ENCODE peak calls at places on chromosomes 1 and 21, in ten cellular contexts. A is transverse colon, J is ovary, M is A549, U is K562, T is HepG2, I is suprapubic skin, S is H1, R is sigmoid colon, F is stomach. H is an unnamed sample.

GRCh38 chr1:116895073-116895472 is 14.6 kb upstream of the PTGFRN start:
- DNase-seq in A (no peak), J (no peak), M (no peak), U (no peak), T (no peak), I (no peak), S (no peak), R (no peak), F (no peak), H (no peak)

GRCh38 chr1:234656981-234657651 is 47.1 kb upstream of the IRF2BP2 start:
- DNase-seq in A (peak; percentile 22), J (no peak), M (peak; percentile 85), U (peak; percentile 55), T (peak; percentile 38), I (no peak), S (no peak), R (no peak), F (no peak), H (no peak)

GRCh38 chr1:232305020-232305419 is 324.9 kb downstream of the SIPA1L2 start:
- DNase-seq in A (peak; percentile 69), J (no peak), M (no peak), U (no peak), T (no peak), I (no peak), S (no peak), R (no peak), F (no peak), H (no peak)

GRCh38 chr1:67355745-67356424 is 48.2 kb downstream of the IL12RB2 start:
- DNase-seq in A (no peak), J (no peak), M (no peak), U (peak; percentile 79), T (no peak), I (no peak), S (no peak), R (no peak), F (no peak), H (no peak)

GRCh38 chr1:65762081-65762862 is 30.4 kb upstream of the PDE4B start:
- DNase-seq in A (no peak), J (no peak), M (no peak), U (no peak), T (no peak), I (no peak), S (no peak), R (no peak), F (no peak), H (no peak)

GRCh38 chr1:15004396-15004795 is 149.2 kb upstream of the TMEM51 start:
- DNase-seq in A (no peak), J (no peak), M (no peak), U (no peak), T (no peak), I (no peak), S (no peak), R (no peak), F (no peak), H (no peak)

GRCh38 chr1:81305997-81306452 is 494.7 kb upstream of the ADGRL2 start:
- DNase-seq in A (no peak), J (peak; percentile 15), M (peak; percentile 14), U (no peak), T (no peak), I (no peak), S (peak; percentile 49), R (no peak), F (no peak), H (no peak)

GRCh38 chr1:38038836-38039235 is 7.8 kb downstream of the POU3F1 start:
- DNase-seq in A (no peak), J (no peak), M (no peak), U (no peak), T (no peak), I (no peak), S (no peak), R (no peak), F (no peak), H (no peak)

GRCh38 chr1:41446851-41447610 is 37.5 kb downstream of the EDN2 start:
- DNase-seq in A (no peak), J (no peak), M (no peak), U (no peak), T (no peak), I (no peak), S (no peak), R (no peak), F (no peak), H (no peak)

GRCh38 chr1:112699425-112700144 is 7.3 kb downstream of the RHOC start:
- DNase-seq in A (no peak), J (no peak), M (no peak), U (no peak), T (no peak), I (peak; percentile 72), S (no peak), R (no peak), F (peak; percentile 23), H (no peak)

GRCh38 chr21:34936299-34936698 is 112.8 kb downstream of the RUNX1 start:
- DNase-seq in A (no peak), J (no peak), M (no peak), U (no peak), T (no peak), I (no peak), S (no peak), R (no peak), F (no peak), H (no peak)

GRCh38 chr21:41576010-41576615 is 68.2 kb upstream of the TMPRSS2 start:
- DNase-seq in A (no peak), J (no peak), M (no peak), U (no peak), T (no peak), I (no peak), S (no peak), R (no peak), F (peak; percentile 52), H (no peak)
- TF ChIP-seq EP300 in A (no peak), J (no peak), M (no peak), U (no peak), T (no peak), I (no peak), S (no peak), R (no peak), F (no peak), H (no peak)

GRCh38 chr1:100445565-100445964 is 92.4 kb upstream of the GPR88 start:
- DNase-seq in A (no peak), J (no peak), M (no peak), U (no peak), T (no peak), I (no peak), S (no peak), R (no peak), F (no peak), H (no peak)

GRCh38 chr1:100441651-100442050 is 89.3 kb downstream of the CDC14A start:
- DNase-seq in A (no peak), J (no peak), M (no peak), U (no peak), T (no peak), I (no peak), S (no peak), R (no peak), F (no peak), H (no peak)

GRCh38 chr1:100440075-100440809 is 87.9 kb downstream of the CDC14A start:
- DNase-seq in A (peak; percentile 63), J (no peak), M (no peak), U (peak; percentile 83), T (peak; percentile 2), I (no peak), S (no peak), R (no peak), F (peak; percentile 30), H (no peak)

GRCh38 chr1:100448371-100448770 is 89.6 kb upstream of the GPR88 start:
- DNase-seq in A (no peak), J (no peak), M (no peak), U (no peak), T (no peak), I (no peak), S (no peak), R (no peak), F (peak; percentile 81), H (no peak)

DNA sequence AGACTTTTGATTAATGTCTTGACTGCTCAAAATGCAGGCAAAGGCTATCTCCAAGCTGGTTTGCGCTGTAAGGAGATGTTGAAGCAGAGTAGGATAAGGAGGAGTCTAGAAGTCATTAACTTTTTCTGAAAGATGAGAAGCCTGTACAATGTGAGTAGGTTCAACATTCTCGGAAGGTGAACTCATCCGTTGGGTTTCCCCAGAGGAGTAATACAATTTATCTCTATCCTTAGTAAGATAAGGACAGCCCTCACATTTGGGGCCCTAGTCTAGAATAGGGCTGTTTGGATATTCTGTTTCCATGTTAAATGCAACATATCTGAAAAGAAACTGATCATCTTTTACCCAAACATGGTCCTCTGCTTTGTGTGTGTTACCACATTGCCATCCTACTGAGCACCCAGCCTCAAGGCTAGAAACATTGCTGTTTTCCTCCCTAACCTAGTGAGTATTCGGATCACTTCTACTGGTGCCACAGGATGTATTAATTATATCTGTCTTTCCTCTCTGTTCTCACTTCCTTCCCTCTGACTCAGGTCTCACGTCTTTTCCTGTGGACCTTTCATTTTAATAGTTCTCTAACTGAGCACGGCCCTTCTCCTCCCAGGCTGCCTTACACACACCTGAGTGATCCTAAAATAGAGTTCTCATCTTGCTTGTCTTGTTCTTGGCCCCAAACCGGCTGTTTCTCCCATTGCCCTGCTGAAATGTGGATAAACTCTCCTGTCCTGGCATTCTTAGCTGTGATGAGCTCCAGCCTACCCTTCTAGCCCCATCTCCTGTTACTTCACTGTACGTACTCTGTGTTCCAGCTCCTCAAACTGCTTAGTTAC is 91.6 kb downstream of the CDC14A start:
- DNase-seq in A (no peak), J (no peak), M (no peak), U (no peak), T (no peak), I (no peak), S (no peak), R (peak; percentile 66), F (no peak), H (no peak)
- H3K4me3 ChIP-seq in A (no peak overlapping the region), J (no peak overlapping the region), M (no peak overlapping the region), U (no peak overlapping the region), T (no peak overlapping the region), I (no peak overlapping the region), S (no peak overlapping the region), R (peak overlapping the region; percentile 7), F (no peak overlapping the region), H (no peak overlapping the region)

GRCh38 chr1:110356379-110356778 is 17.2 kb downstream of the RBM15 start:
- DNase-seq in A (no peak), J (no peak), M (no peak), U (no peak), T (no peak), I (no peak), S (no peak), R (no peak), F (no peak), H (no peak)

DNA sequence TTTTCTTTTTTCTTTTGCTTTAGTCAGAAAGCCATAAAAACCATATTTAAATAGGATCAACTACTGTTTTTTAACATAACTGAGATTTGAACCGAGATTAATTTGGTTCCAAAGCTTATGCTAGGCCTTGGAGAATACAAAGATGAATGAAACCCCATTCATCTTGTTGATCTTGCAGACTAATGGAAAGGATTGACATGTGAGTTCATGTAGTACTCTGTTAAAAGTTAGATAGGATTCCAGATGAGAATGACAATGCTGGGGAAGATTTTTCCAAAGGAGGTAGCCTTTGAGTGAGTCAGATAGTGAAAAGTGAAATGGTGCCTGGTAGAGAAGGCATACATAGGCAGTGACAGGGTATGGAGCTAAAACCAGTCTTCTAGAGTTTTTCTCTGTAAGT is 22.7 kb downstream of the RBM15 start:
- DNase-seq in A (no peak), J (no peak), M (no peak), U (no peak), T (no peak), I (no peak), S (no peak), R (no peak), F (no peak), H (no peak)
- H3K27ac ChIP-seq in A (no peak overlapping the region), J (no peak overlapping the region), M (no peak overlapping the region), U (no peak overlapping the region), T (no peak overlapping the region), I (no peak overlapping the region), S (no peak overlapping the region), R (no peak overlapping the region), F (no peak overlapping the region), H (no peak overlapping the region)

GRCh38 chr1:87706198-87706597 is 377.5 kb downstream of the LMO4 start:
- DNase-seq in A (no peak), J (no peak), M (no peak), U (no peak), T (no peak), I (no peak), S (no peak), R (no peak), F (no peak), H (no peak)
- TF ChIP-seq EP300 in A (no peak), J (no peak), M (no peak), U (no peak), T (no peak), I (no peak), S (no peak), R (no peak), F (no peak), H (no peak)

H was measured in tibial nerve.